ENCODE peak calls at places on chromosome 10, in nine cellular contexts. D, T, X, R, L, A, Z, S and P are unnamed samples.

GRCh38 chr10:124949543-124949942 is 7.6 kb downstream of the ZRANB1 start:
- DNase-seq in L (no peak), Z (no peak), S (no peak), D (no peak), R (no peak), X (no peak), A (no peak), T (no peak), P (peak; percentile 79)

GRCh38 chr10:74585231-74586087 is 240.9 kb upstream of the KAT6B start:
- DNase-seq in Z (no peak), S (peak; percentile 12), L (no peak), A (no peak), T (no peak), R (no peak), D (no peak), X (no peak), P (no peak)

GRCh38 chr10:43045246-43045621 is 31.6 kb upstream of the RET start:
- DNase-seq in R (no peak), A (peak; percentile 72), S (no peak), Z (peak; percentile 61), X (no peak), L (no peak), D (no peak), T (no peak), P (no peak)

GRCh38 chr10:98012654-98013053 is 17.8 kb downstream of the CRTAC1 start:
- DNase-seq in Z (no peak), L (no peak), D (no peak), T (no peak), R (no peak), S (no peak), X (no peak), A (no peak), P (no peak)

GRCh38 chr10:97096327-97097153 is 89.2 kb downstream of the SLIT1 start:
- DNase-seq in D (no peak), Z (no peak), R (no peak), A (no peak), S (no peak), L (no peak), X (no peak), T (no peak), P (no peak)

GRCh38 chr10:95815701-95816100 is 59.7 kb downstream of the ENTPD1 start:
- DNase-seq in A (no peak), X (no peak), T (no peak), S (no peak), L (no peak), D (no peak), Z (no peak), R (no peak), P (no peak)

GRCh38 chr10:98415710-98416077 is 712 bp upstream of the PYROXD2 start:
- DNase-seq in T (no peak), Z (no peak), R (no peak), A (no peak), S (no peak), D (no peak), X (no peak), L (no peak), P (no peak)

GRCh38 chr10:132158810-132159209 is 27.9 kb upstream of the DPYSL4 start:
- DNase-seq in D (no peak), L (no peak), S (no peak), X (no peak), Z (no peak), A (no peak), T (no peak), R (no peak), P (no peak)

GRCh38 chr10:51137741-51138529 is 63.6 kb downstream of the PRKG1 start:
- DNase-seq in D (no peak), R (no peak), X (no peak), Z (no peak), T (no peak), A (no peak), L (no peak), S (peak; percentile 45), P (no peak)

GRCh38 chr10:64115913-64116643 is 594.9 kb downstream of the REEP3 start:
- DNase-seq in R (no peak), D (no peak), S (no peak), L (no peak), A (no peak), T (peak; percentile 11), Z (no peak), X (peak; percentile 54), P (peak; percentile 10)

GRCh38 chr10:10007972-10008371 is 1009.7 kb upstream of the CELF2 start:
- DNase-seq in X (no peak), S (no peak), A (no peak), Z (no peak), R (no peak), L (peak; percentile 55), T (no peak), D (no peak), P (no peak)

GRCh38 chr10:78899996-78900714 is 168.6 kb upstream of the ZMIZ1 start:
- DNase-seq in X (no peak), R (peak; percentile 39), A (peak; percentile 63), Z (no peak), D (peak; percentile 19), L (peak; percentile 38), S (peak; percentile 13), T (no peak), P (no peak)

GRCh38 chr10:5317547-5318107 is 47.1 kb upstream of the UCN3 start:
- DNase-seq in L (peak; percentile 95), Z (no peak), D (no peak), X (peak; percentile 71), R (no peak), T (no peak), A (no peak), S (peak; percentile 71), P (peak; percentile 5)

GRCh38 chr10:109915566-109915965 is 7.7 kb downstream of the XPNPEP1 start:
- DNase-seq in S (no peak), Z (no peak), A (no peak), R (no peak), T (no peak), L (no peak), X (no peak), D (no peak), P (no peak)

GRCh38 chr10:78634389-78634815 is 434.4 kb upstream of the ZMIZ1 start:
- DNase-seq in X (peak; percentile 59), Z (no peak), S (no peak), D (peak; percentile 30), A (no peak), R (no peak), L (peak; percentile 51), T (no peak), P (peak; percentile 72)